ENCODE peak calls at places on chromosomes 11 and 22, in four cellular contexts. A is MM.1S; M is NT2/D1; O is stimulated activated naive B cell treated with anti-CD40 and anti-IgM and Interleukin-4, amounts not matched to agents 10 μg/mL and 1 μg/mL and 100 μg/mL, for 72 hours. Q is an unnamed sample.

GRCh38 chr22:24101966-24102365 is 79.3 kb upstream of the SUSD2 start:
- DNase-seq in A (no peak), M (no peak), O (no peak), Q (no peak)

GRCh38 chr11:18769802-18770456 is 21.7 kb downstream of the PTPN5 start:
- DNase-seq in A (peak), M (no peak), O (peak), Q (no peak)

GRCh38 chr11:122486793-122487495 is 168.6 kb upstream of the UBASH3B start:
- DNase-seq in A (no peak), M (peak), O (no peak), Q (no peak)

GRCh38 chr11:116707746-116708145 is 65.0 kb downstream of the BUD13 start:
- DNase-seq in A (no peak), M (no peak), O (no peak), Q (no peak)

GRCh38 chr11:121426476-121427454 is 25.3 kb upstream of the SORL1 start:
- DNase-seq in A (no peak), M (peak), O (no peak), Q (no peak)

GRCh38 chr11:119759324-119759723 is 30.3 kb upstream of the NECTIN1 start:
- DNase-seq in A (no peak), M (no peak), O (no peak), Q (no peak)

GRCh38 chr11:108960498-108960897 is 295.6 kb downstream of the DDX10 start:
- DNase-seq in A (no peak), M (peak), O (no peak), Q (no peak)

GRCh38 chr22:38451404-38451803 is 3.6 kb downstream of the KCNJ4 start:
- DNase-seq in A (no peak), M (no peak), O (no peak), Q (no peak)

GRCh38 chr11:9691865-9692264 is 28.0 kb downstream of the SWAP70 start:
- DNase-seq in A (no peak), M (no peak), O (no peak), Q (no peak)

GRCh38 chr11:45319077-45319476 is 32.9 kb upstream of the SYT13 start:
- DNase-seq in A (no peak), M (no peak), O (no peak), Q (no peak)